ENCODE peak calls at places on chromosomes 16 and 17, in eight cellular contexts. C is cardiac fibroblast; L is foreskin fibroblast; F is hepatocyte; U is A549; P is OCI-LY7; H is CD8-positive, alpha-beta T cell; I is HFF-Myc. S is an unnamed sample.

GRCh38 chr17:38897176-38897575 is 27.3 kb downstream of the LASP1 start:
- DNase-seq in C (peak; percentile 76), L (peak; percentile 52), F (no peak), U (no peak), P (no peak), H (no peak), I (no peak), S (no peak)

GRCh38 chr17:57328109-57328882 is 72.0 kb downstream of the MSI2 start:
- DNase-seq in C (no peak), L (no peak), F (no peak), U (no peak), P (no peak), H (no peak), I (no peak), S (peak; percentile 63)

GRCh38 chr16:12511308-12511707 is 292.4 kb downstream of the CPPED1 start:
- DNase-seq in C (no peak), L (no peak), F (no peak), U (no peak), P (no peak), H (no peak), I (no peak), S (no peak)

GRCh38 chr16:2340564-2341455 is at the start of gene ABCA3:
- DNase-seq in C (peak; percentile 89), L (peak; percentile 96), F (peak; percentile 94), U (peak; percentile 84), P (peak; percentile 94), H (peak; percentile 93), I (peak; percentile 78), S (peak; percentile 85)

GRCh38 chr16:10465821-10466220 is 80.0 kb downstream of the ATF7IP2 start:
- DNase-seq in C (peak; percentile 2), L (peak; percentile 65), F (no peak), U (no peak), P (no peak), H (no peak), I (no peak), S (no peak)

GRCh38 chr16:24372824-24373223 is 116.7 kb downstream of the CACNG3 start:
- DNase-seq in C (no peak), L (no peak), F (no peak), U (no peak), P (no peak), H (no peak), I (no peak), S (no peak)

GRCh38 chr17:77690271-77691161 is 268.0 kb upstream of the TNRC6C start:
- DNase-seq in C (no peak), L (peak; percentile 38), F (peak; percentile 61), U (no peak), P (peak; percentile 73), H (no peak), I (peak; percentile 22), S (peak; percentile 40)

GRCh38 chr16:4693956-4694663 is 748 bp downstream of the NUDT16L1 start:
- DNase-seq in C (peak; percentile 36), L (peak; percentile 77), F (peak; percentile 76), U (peak; percentile 48), P (peak; percentile 56), H (peak; percentile 34), I (peak; percentile 22), S (no peak)

GRCh38 chr16:11326084-11326736 is 19.0 kb upstream of the RMI2 start:
- DNase-seq in C (no peak), L (no peak), F (no peak), U (no peak), P (no peak), H (no peak), I (no peak), S (no peak)

GRCh38 chr16:1317479-1318267 is 8.2 kb downstream of the UBE2I start:
- DNase-seq in C (no peak), L (no peak), F (no peak), U (no peak), P (no peak), H (no peak), I (no peak), S (no peak)

GRCh38 chr16:54928421-54929089 is 2.1 kb upstream of the IRX5 start:
- DNase-seq in C (peak; percentile 46), L (peak; percentile 81), F (peak; percentile 77), U (peak; percentile 23), P (peak; percentile 85), H (no peak), I (no peak), S (peak; percentile 80)

GRCh38 chr16:86117756-86118155 is 218.8 kb downstream of the IRF8 start:
- DNase-seq in C (no peak), L (peak; percentile 19), F (no peak), U (no peak), P (no peak), H (no peak), I (no peak), S (no peak)

DNA sequence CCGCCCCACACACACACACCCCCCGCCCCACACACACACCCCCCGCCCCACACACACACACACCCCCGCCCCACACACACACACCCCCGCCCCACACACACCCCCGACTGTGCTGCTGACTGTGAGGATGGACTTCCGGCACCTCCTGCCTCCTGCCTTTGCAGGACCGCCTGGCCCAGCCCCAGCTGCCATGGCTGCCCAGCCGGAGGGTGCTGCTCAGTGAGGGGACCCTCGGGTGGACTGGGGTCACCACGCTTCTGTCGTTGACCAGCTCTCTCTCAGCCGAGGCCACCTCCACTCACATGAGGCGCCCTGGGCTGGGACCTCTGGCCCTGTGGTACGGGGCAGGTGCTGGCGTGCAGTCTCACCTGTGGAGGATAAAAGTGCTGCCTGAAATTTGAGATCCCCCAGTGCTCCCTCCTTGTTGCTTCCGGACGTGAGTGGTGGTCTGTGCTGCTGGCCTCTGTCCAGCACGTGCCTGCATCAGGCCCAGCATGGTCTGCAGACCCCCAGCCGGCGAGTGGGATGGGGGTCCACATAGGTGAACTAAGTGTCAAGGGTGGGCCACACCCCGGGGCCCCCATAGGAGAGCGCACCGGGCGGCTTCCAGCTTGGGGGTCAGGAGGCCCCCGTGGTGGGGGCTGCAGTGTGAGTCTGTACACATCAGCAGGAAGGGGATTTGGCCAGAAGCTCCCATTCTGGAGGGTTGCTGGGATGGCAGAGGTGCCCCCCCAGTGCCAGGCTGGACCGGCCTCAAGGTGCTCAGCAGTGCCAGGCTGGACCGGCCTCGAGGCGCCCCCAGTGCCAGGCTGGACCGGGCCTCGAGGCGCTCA is 11.2 kb downstream of the METRNL start:
- DNase-seq in C (no peak), L (no peak), F (no peak), U (no peak), P (no peak), H (no peak), I (no peak), S (no peak)
- H3K4me3 ChIP-seq in C (no peak overlapping the region), L (no peak overlapping the region), F (no peak overlapping the region), U (no peak overlapping the region), P (no peak overlapping the region), H (no peak overlapping the region), I (no peak overlapping the region), S (no peak overlapping the region)

DNA sequence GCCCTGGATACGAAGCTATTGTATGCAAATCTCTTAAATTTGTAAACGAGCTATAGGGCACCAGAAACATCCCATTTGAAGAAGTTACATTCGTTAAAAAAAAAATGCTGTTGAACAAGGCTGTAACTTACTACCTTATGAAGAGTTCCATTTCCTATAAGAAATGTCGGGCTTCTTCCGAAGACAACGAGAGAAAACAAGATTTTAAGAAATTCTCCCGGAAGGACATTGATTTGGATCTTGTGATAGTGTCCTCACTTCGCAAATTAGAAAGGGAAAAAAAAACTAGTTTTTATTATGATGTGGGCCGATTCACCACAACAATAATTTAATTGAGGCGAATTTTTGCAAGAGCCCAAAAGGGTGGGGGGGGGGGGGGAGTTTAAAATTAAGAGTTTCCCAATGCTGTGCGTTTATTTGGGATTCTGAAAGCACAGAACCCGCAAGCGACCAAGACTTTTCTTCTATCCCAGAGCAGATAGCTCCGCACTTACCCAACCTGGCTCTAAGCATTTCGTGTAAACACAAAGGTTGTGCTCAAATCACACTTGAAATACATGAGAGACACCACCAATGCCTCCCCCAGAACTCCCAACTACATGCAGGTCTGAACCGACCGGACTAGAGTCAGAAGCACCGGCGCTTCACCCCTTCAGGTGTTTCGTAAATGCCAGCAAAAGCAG is 1.4 kb upstream of the SOX9 start:
- DNase-seq in C (no peak), L (no peak), F (no peak), U (no peak), P (no peak), H (no peak), I (no peak), S (no peak)
- H3K4me3 ChIP-seq in C (no peak overlapping the region), L (no peak overlapping the region), F (peak overlapping the region; percentile 14), U (peak overlapping the region; percentile 82), P (no peak overlapping the region), H (no peak overlapping the region), I (no peak overlapping the region), S (no peak overlapping the region)

DNA sequence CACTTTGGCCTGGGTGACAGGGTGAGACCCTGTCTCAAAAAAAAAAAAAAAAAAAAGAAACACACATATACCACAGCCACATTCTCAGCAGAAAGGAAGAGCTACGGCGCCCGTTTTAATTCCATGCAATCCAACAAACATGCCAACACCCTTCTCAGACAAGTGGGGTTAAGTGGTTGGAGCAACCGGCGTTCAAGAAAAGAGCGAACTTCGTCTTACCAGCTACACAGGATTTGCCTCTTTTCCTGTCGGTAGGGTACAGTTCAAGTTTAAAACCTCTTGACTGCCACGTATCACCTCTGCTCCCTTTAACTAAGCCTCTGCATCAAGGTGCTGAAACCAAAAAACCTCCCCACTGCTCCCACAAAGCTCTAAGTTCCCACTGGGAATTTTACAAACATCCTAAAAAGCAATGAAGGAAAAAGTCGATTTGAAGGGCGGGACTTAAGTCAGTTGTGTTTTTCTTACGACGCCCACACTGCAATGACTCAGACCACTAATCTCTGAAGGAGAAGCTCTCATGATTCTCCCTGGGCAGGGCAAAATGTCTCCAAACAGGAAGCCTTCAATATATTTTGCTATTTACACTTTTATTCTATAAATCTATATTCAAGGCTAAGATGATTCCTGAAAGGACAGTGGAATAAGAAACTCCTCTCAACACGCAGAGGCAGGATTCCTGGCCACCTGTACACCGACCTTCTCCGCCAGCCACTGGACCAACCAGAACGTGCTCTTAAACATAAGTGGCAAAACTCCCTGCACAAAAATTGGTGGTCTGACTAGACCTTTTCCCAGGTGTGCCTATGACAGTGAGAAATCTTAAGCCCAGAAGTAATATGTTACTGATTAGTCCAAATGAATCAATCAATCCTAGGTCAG is 18.8 kb downstream of the SRP68 start:
- DNase-seq in C (peak; percentile 84), L (peak; percentile 71), F (peak; percentile 44), U (peak; percentile 27), P (no peak), H (no peak), I (no peak), S (no peak)
- H3K4me3 ChIP-seq in C (no peak overlapping the region), L (no peak overlapping the region), F (no peak overlapping the region), U (no peak overlapping the region), P (no peak overlapping the region), H (no peak overlapping the region), I (no peak overlapping the region), S (no peak overlapping the region)

GRCh38 chr17:63626551-63627228 is 4.5 kb downstream of the MAP3K3 start:
- DNase-seq in C (peak; percentile 41), L (peak; percentile 55), F (no peak), U (no peak), P (no peak), H (no peak), I (no peak), S (no peak)

GRCh38 chr17:63622571-63623390 is 564 bp downstream of the MAP3K3 start:
- DNase-seq in C (peak; percentile 68), L (peak; percentile 77), F (peak; percentile 81), U (peak; percentile 88), P (peak; percentile 55), H (peak; percentile 39), I (no peak), S (no peak)

GRCh38 chr17:63621229-63621683 is 961 bp upstream of the MAP3K3 start:
- DNase-seq in C (no peak), L (no peak), F (no peak), U (peak; percentile 71), P (no peak), H (no peak), I (no peak), S (no peak)

GRCh38 chr17:63621684-63622570 is at the start of gene MAP3K3:
- DNase-seq in C (peak; percentile 100), L (peak; percentile 100), F (peak; percentile 99), U (peak; percentile 100), P (peak; percentile 100), H (peak; percentile 94), I (peak; percentile 99), S (peak; percentile 100)

GRCh38 chr17:63623786-63624185 is 1.6 kb downstream of the MAP3K3 start:
- DNase-seq in C (no peak), L (no peak), F (no peak), U (no peak), P (no peak), H (no peak), I (no peak), S (no peak)
- H3K4me3 ChIP-seq in C (peak overlapping the region; percentile 73), L (peak overlapping the region; percentile 78), F (peak overlapping the region; percentile 82), U (peak overlapping the region; percentile 92), P (peak overlapping the region; percentile 75), H (peak overlapping the region; percentile 38), I (peak overlapping the region; percentile 66), S (peak overlapping the region; percentile 72)

S was measured in Jurkat, Clone E6-1.